ENCODE peak calls at places on chromosome 1, in four cellular contexts. A is amniotic stem cell; K is effector CD4-positive, alpha-beta T cell; N is tibial nerve. L is an unnamed sample.

GRCh38 chr1:47677241-47677940 is 239.5 kb downstream of the FOXD2 start:
- DNase-seq in A (no peak), K (no peak), N (no peak), L (no peak)

GRCh38 chr1:983736-984475 is 2.0 kb upstream of the PERM1 start:
- DNase-seq in A (no peak), K (peak; percentile 58), N (no peak), L (no peak)

GRCh38 chr1:48338257-48338656 is 115.7 kb downstream of the SLC5A9 start:
- DNase-seq in A (no peak), K (no peak), N (no peak), L (no peak)

GRCh38 chr1:9465640-9466039 is 73.6 kb upstream of the SLC25A33 start:
- DNase-seq in A (no peak), K (no peak), N (no peak), L (no peak)

GRCh38 chr1:10733967-10734366 is 62.5 kb downstream of the CASZ1 start:
- DNase-seq in A (no peak), K (no peak), N (no peak), L (no peak)

GRCh38 chr1:116489231-116489697 is 81.6 kb downstream of the CD58 start:
- DNase-seq in A (no peak), K (no peak), N (no peak), L (no peak)

GRCh38 chr1:161241682-161242081 is 3.7 kb upstream of the NR1I3 start:
- DNase-seq in A (no peak), K (no peak), N (no peak), L (no peak)

GRCh38 chr1:223221686-223222085 is 78.6 kb upstream of the TLR5 start:
- DNase-seq in A (no peak), K (no peak), N (no peak), L (no peak)

GRCh38 chr1:153360592-153360991 is 2.9 kb downstream of the S100A9 start:
- DNase-seq in A (no peak), K (no peak), N (no peak), L (no peak)

GRCh38 chr1:104072915-104073371 is 323.2 kb downstream of the AMY1C start:
- DNase-seq in A (no peak), K (no peak), N (no peak), L (no peak)

GRCh38 chr1:4736254-4736653 is 81.8 kb downstream of the AJAP1 start:
- DNase-seq in A (no peak), K (no peak), N (no peak), L (no peak)

GRCh38 chr1:21317035-21317689 is 26.9 kb upstream of the ECE1 start:
- DNase-seq in A (peak; percentile 64), K (no peak), N (peak; percentile 80), L (peak; percentile 53)

GRCh38 chr1:81600363-81600762 is 200.4 kb upstream of the ADGRL2 start:
- DNase-seq in A (no peak), K (no peak), N (no peak), L (no peak)

GRCh38 chr1:78145105-78145580 is 99.4 kb downstream of the GIPC2 start:
- DNase-seq in A (peak; percentile 80), K (peak; percentile 8), N (peak; percentile 73), L (peak; percentile 64)

GRCh38 chr1:162023547-162024501 is at the start of gene OLFML2B:
- DNase-seq in A (peak; percentile 80), K (peak; percentile 6), N (peak; percentile 58), L (peak; percentile 61)

GRCh38 chr1:12031039-12031980 is 12.0 kb downstream of the MIIP start:
- DNase-seq in A (no peak), K (no peak), N (no peak), L (no peak)

GRCh38 chr1:70455291-70455690 is 44.2 kb downstream of the CTH start:
- DNase-seq in A (no peak), K (no peak), N (no peak), L (no peak)

GRCh38 chr1:179743679-179744400 is 749 bp downstream of the FAM163A start:
- DNase-seq in A (no peak), K (no peak), N (no peak), L (no peak)

GRCh38 chr1:201774224-201774982 is 54.6 kb upstream of the IPO9 start:
- DNase-seq in A (no peak), K (no peak), N (no peak), L (no peak)

GRCh38 chr1:209809601-209810000 is 3.7 kb upstream of the IRF6 start:
- DNase-seq in A (no peak), K (no peak), N (no peak), L (no peak)

GRCh38 chr1:112548540-112548939 is 39.8 kb downstream of the WNT2B start:
- DNase-seq in A (no peak), K (no peak), N (no peak), L (no peak)

L was measured in AG09309.